ENCODE peak calls at places on chromosomes 12 and 14, in nine cellular contexts. K is HT-29; E is Calu3; F is activated naive CD4-positive, alpha-beta T cell; T is AG09319; Q is HFFc6; O is activated T-helper 1 cell treated with Interleukin-2 at 50 U/mL for 16 hours; C is skeletal muscle cell; J is left kidney. V is an unnamed sample.

GRCh38 chr14:88941414-88941813 is 117.0 kb downstream of the TTC8 start:
- DNase-seq in K (no peak), E (no peak), F (no peak), T (no peak), Q (no peak), O (no peak), C (no peak), J (no peak), V (no peak)

GRCh38 chr12:47222960-47223847 is 143.4 kb upstream of the AMIGO2 start:
- DNase-seq in K (peak), E (no peak), F (no peak), T (no peak), Q (no peak), O (no peak), C (no peak), J (peak), V (no peak)

GRCh38 chr14:59547310-59547709 is 29.3 kb downstream of the CCDC175 start:
- DNase-seq in K (no peak), E (no peak), F (no peak), T (no peak), Q (no peak), O (no peak), C (no peak), J (no peak), V (no peak)

GRCh38 chr14:20262642-20263128 is 23.6 kb downstream of the OR11H4 start:
- DNase-seq in K (no peak), E (no peak), F (no peak), T (no peak), Q (peak), O (no peak), C (peak), J (no peak), V (no peak)

GRCh38 chr12:47271800-47272230 is 192.1 kb upstream of the AMIGO2 start:
- DNase-seq in K (peak), E (no peak), F (no peak), T (no peak), Q (no peak), O (no peak), C (no peak), J (no peak), V (no peak)

GRCh38 chr12:5428332-5429221 is 3.3 kb upstream of the NTF3 start:
- DNase-seq in K (peak), E (no peak), F (no peak), T (no peak), Q (peak), O (no peak), C (no peak), J (peak), V (no peak)

GRCh38 chr12:24034160-24034559 is 84.7 kb upstream of the SOX5 start:
- DNase-seq in K (no peak), E (no peak), F (no peak), T (no peak), Q (no peak), O (no peak), C (no peak), J (peak), V (no peak)

GRCh38 chr12:96121271-96121711 is 72.9 kb upstream of the ELK3 start:
- DNase-seq in K (no peak), E (no peak), F (no peak), T (no peak), Q (no peak), O (no peak), C (no peak), J (no peak), V (no peak)

GRCh38 chr14:69665596-69665995 is 54.2 kb downstream of the SUSD6 start:
- DNase-seq in K (no peak), E (no peak), F (no peak), T (no peak), Q (peak), O (no peak), C (no peak), J (no peak), V (no peak)

GRCh38 chr12:90428474-90428873 is 526.5 kb downstream of the CCER1 start:
- DNase-seq in K (no peak), E (no peak), F (no peak), T (no peak), Q (no peak), O (no peak), C (no peak), J (no peak), V (no peak)

GRCh38 chr14:65949711-65950516 is 536.3 kb upstream of the CCDC196 start:
- DNase-seq in K (no peak), E (peak), F (no peak), T (no peak), Q (peak), O (no peak), C (peak), J (no peak), V (no peak)

GRCh38 chr14:93163570-93163969 is 21.1 kb downstream of the MOAP1 start:
- DNase-seq in K (peak), E (no peak), F (no peak), T (no peak), Q (no peak), O (no peak), C (no peak), J (no peak), V (no peak)

GRCh38 chr14:50233335-50234250 is 2.2 kb upstream of the SOS2 start:
- DNase-seq in K (no peak), E (no peak), F (no peak), T (no peak), Q (no peak), O (no peak), C (no peak), J (peak), V (no peak)

V was measured in natural killer cell.